ENCODE peak calls at places on chromosome 4, in eight cellular contexts. One of them, this sample, is unnamed.
A peak's percentile ranks its signal among the peaks of the same experiment; 100 is the strongest.

GRCh38 chr4:184951668-184952160 is 66.6 kb upstream of the HELT start:
- DNase-seq in transverse colon: no peak
- DNase-seq in psoas muscle: no peak
- DNase-seq in fibroblast of lung: no peak
- DNase-seq in ascending aorta: no peak
- DNase-seq in uterus: no peak
- DNase-seq in H1: no peak
- DNase-seq in HFF-Myc: no peak
- DNase-seq in this sample: no peak

GRCh38 chr4:73776363-73776762 is 36.0 kb downstream of the CXCL8 start:
- DNase-seq in transverse colon: no peak
- DNase-seq in psoas muscle: peak; percentile 29
- DNase-seq in fibroblast of lung: peak; percentile 94
- DNase-seq in ascending aorta: peak; percentile 72
- DNase-seq in uterus: peak; percentile 51
- DNase-seq in H1: no peak
- DNase-seq in HFF-Myc: peak; percentile 39
- DNase-seq in this sample: no peak

GRCh38 chr4:154044118-154044517 is 255.2 kb upstream of the SFRP2 start:
- DNase-seq in transverse colon: no peak
- DNase-seq in psoas muscle: no peak
- DNase-seq in fibroblast of lung: no peak
- DNase-seq in ascending aorta: no peak
- DNase-seq in uterus: no peak
- DNase-seq in H1: no peak
- DNase-seq in HFF-Myc: no peak
- DNase-seq in this sample: no peak

GRCh38 chr4:80611366-80611765 is 275.8 kb downstream of the CFAP299 start:
- DNase-seq in transverse colon: no peak
- DNase-seq in psoas muscle: no peak
- DNase-seq in fibroblast of lung: no peak
- DNase-seq in ascending aorta: no peak
- DNase-seq in uterus: no peak
- DNase-seq in H1: no peak
- DNase-seq in HFF-Myc: no peak
- DNase-seq in this sample: no peak

GRCh38 chr4:9937078-9937477 is 84.2 kb downstream of the SLC2A9 start:
- DNase-seq in transverse colon: no peak
- DNase-seq in psoas muscle: no peak
- DNase-seq in fibroblast of lung: no peak
- DNase-seq in ascending aorta: no peak
- DNase-seq in uterus: no peak
- DNase-seq in H1: no peak
- DNase-seq in HFF-Myc: no peak
- DNase-seq in this sample: no peak

GRCh38 chr4:56424697-56425514 is 10.5 kb downstream of the PPAT start:
- DNase-seq in transverse colon: peak; percentile 13
- DNase-seq in psoas muscle: no peak
- DNase-seq in fibroblast of lung: peak; percentile 64
- DNase-seq in ascending aorta: no peak
- DNase-seq in uterus: peak; percentile 38
- DNase-seq in H1: no peak
- DNase-seq in HFF-Myc: no peak
- DNase-seq in this sample: peak; percentile 32

GRCh38 chr4:6121276-6121850 is 79.0 kb downstream of the JAKMIP1 start:
- DNase-seq in transverse colon: no peak
- DNase-seq in psoas muscle: no peak
- DNase-seq in fibroblast of lung: no peak
- DNase-seq in ascending aorta: no peak
- DNase-seq in uterus: no peak
- DNase-seq in H1: no peak
- DNase-seq in HFF-Myc: no peak
- DNase-seq in this sample: no peak

GRCh38 chr4:78496021-78496643 is 55.4 kb upstream of the ANXA3 start:
- DNase-seq in transverse colon: no peak
- DNase-seq in psoas muscle: no peak
- DNase-seq in fibroblast of lung: peak; percentile 27
- DNase-seq in ascending aorta: no peak
- DNase-seq in uterus: no peak
- DNase-seq in H1: no peak
- DNase-seq in HFF-Myc: no peak
- DNase-seq in this sample: no peak

GRCh38 chr4:124890522-124890921 is 178.0 kb upstream of the ANKRD50 start:
- DNase-seq in transverse colon: no peak
- DNase-seq in psoas muscle: no peak
- DNase-seq in fibroblast of lung: peak; percentile 87
- DNase-seq in ascending aorta: no peak
- DNase-seq in uterus: no peak
- DNase-seq in H1: no peak
- DNase-seq in HFF-Myc: no peak
- DNase-seq in this sample: no peak

GRCh38 chr4:70183168-70183939 is 12.2 kb upstream of the ODAM start:
- DNase-seq in transverse colon: peak; percentile 7
- DNase-seq in psoas muscle: no peak
- DNase-seq in fibroblast of lung: peak; percentile 79
- DNase-seq in ascending aorta: no peak
- DNase-seq in uterus: no peak
- DNase-seq in H1: peak; percentile 9
- DNase-seq in HFF-Myc: no peak
- DNase-seq in this sample: peak; percentile 30

GRCh38 chr4:4720671-4721070 is 138.8 kb upstream of the MSX1 start:
- DNase-seq in transverse colon: no peak
- DNase-seq in psoas muscle: no peak
- DNase-seq in fibroblast of lung: no peak
- DNase-seq in ascending aorta: no peak
- DNase-seq in uterus: no peak
- DNase-seq in H1: no peak
- DNase-seq in HFF-Myc: no peak
- DNase-seq in this sample: no peak

GRCh38 chr4:4721636-4722035 is 137.8 kb upstream of the MSX1 start:
- DNase-seq in transverse colon: no peak
- DNase-seq in psoas muscle: no peak
- DNase-seq in fibroblast of lung: no peak
- DNase-seq in ascending aorta: no peak
- DNase-seq in uterus: no peak
- DNase-seq in H1: no peak
- DNase-seq in HFF-Myc: no peak
- DNase-seq in this sample: no peak

GRCh38 chr4:4727536-4727935 is 131.9 kb upstream of the MSX1 start:
- DNase-seq in transverse colon: no peak
- DNase-seq in psoas muscle: no peak
- DNase-seq in fibroblast of lung: no peak
- DNase-seq in ascending aorta: no peak
- DNase-seq in uterus: no peak
- DNase-seq in H1: no peak
- DNase-seq in HFF-Myc: no peak
- DNase-seq in this sample: no peak

GRCh38 chr4:4730214-4730613 is 129.3 kb upstream of the MSX1 start:
- DNase-seq in transverse colon: no peak
- DNase-seq in psoas muscle: no peak
- DNase-seq in fibroblast of lung: no peak
- DNase-seq in ascending aorta: no peak
- DNase-seq in uterus: no peak
- DNase-seq in H1: no peak
- DNase-seq in HFF-Myc: no peak
- DNase-seq in this sample: no peak

DNA sequence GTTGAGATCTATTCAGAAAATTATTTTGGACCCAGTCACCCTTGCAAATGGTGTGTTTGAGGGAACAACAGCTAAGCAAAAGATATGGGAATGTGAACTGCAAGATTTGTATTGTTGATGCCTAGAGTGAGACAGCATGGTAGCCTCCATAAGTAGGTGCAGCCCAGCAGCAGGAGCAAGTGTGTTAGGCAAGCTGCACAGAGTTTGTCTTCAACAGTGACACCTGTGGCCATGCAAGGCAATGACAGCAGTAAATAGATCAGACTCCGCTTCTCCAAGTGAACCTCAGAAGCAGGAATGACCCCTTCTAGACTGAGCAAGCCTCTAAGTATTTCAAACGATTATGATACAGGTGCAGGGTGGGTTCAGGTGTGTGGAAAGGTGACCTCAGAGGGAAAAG is 133.4 kb upstream of the MSX1 start:
- DNase-seq in transverse colon: no peak
- DNase-seq in psoas muscle: no peak
- DNase-seq in fibroblast of lung: no peak
- DNase-seq in ascending aorta: no peak
- DNase-seq in uterus: no peak
- DNase-seq in H1: no peak
- DNase-seq in HFF-Myc: no peak
- DNase-seq in this sample: no peak
- TF ChIP-seq CTCF in transverse colon: no peak
- TF ChIP-seq CTCF in psoas muscle: no peak
- TF ChIP-seq CTCF in fibroblast of lung: peak; percentile 21
- TF ChIP-seq CTCF in ascending aorta: no peak
- TF ChIP-seq CTCF in uterus: no peak
- TF ChIP-seq CTCF in H1: peak; percentile 73
- TF ChIP-seq CTCF in HFF-Myc: peak; percentile 38
- TF ChIP-seq CTCF in this sample: peak; percentile 9

DNA sequence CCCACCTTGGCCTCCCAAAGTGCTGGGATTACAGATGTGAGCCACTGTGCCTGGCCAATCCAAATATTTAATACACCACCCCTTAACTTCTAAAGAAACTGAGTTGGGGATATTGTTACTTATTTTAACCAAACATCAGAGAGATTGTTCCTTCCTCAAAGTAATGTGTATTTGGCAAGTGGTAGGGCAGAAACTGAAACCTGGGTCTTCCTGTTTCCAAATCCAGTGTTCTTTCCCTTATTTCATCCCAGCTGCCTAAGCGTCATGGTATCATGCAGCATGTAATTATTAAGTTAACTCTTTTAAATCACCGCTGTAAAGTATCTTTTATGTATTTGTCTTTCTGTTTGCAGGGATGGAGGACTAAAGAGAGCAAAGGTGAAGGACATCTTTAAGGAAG is 68.4 kb downstream of the GPAT3 start:
- DNase-seq in transverse colon: no peak
- DNase-seq in psoas muscle: no peak
- DNase-seq in fibroblast of lung: no peak
- DNase-seq in ascending aorta: no peak
- DNase-seq in uterus: no peak
- DNase-seq in H1: no peak
- DNase-seq in HFF-Myc: no peak
- DNase-seq in this sample: no peak
- TF ChIP-seq CTCF in transverse colon: no peak
- TF ChIP-seq CTCF in psoas muscle: no peak
- TF ChIP-seq CTCF in fibroblast of lung: no peak
- TF ChIP-seq CTCF in ascending aorta: no peak
- TF ChIP-seq CTCF in uterus: no peak
- TF ChIP-seq CTCF in H1: no peak
- TF ChIP-seq CTCF in HFF-Myc: no peak
- TF ChIP-seq CTCF in this sample: no peak

DNA sequence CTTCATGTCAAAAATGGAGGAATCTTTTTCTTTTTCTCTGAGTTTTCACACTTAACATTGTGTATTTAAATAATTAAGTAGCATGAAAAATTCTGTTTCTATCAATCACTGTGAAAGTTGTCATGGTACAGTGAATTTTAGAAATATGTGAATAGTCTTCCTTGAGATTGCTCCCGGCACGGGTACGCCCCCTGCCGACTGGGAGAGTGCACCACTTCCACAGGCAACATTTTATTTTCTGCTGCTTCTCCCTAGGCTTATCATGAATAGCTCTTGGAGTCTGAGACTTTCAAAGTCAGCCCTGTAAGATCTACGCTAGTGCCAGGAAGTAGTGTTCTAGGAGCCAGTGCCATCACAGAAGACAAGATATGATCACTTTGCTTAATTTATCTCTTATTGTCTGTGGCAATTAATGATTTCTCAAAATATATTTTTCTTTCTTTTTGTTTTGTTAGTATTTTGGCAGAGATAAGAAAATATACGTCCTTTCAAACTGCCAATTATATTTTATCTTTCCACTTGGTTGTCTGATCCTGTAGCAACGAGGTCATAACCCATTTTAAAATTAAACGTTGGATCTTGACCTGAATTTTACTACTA is 763.8 kb upstream of the AADAT start:
- DNase-seq in transverse colon: peak; percentile 49
- DNase-seq in psoas muscle: no peak
- DNase-seq in fibroblast of lung: no peak
- DNase-seq in ascending aorta: peak; percentile 63
- DNase-seq in uterus: no peak
- DNase-seq in H1: peak; percentile 27
- DNase-seq in HFF-Myc: no peak
- DNase-seq in this sample: peak; percentile 30
- TF ChIP-seq CTCF in transverse colon: peak; percentile 75
- TF ChIP-seq CTCF in psoas muscle: peak; percentile 34
- TF ChIP-seq CTCF in fibroblast of lung: peak; percentile 14
- TF ChIP-seq CTCF in ascending aorta: peak; percentile 69
- TF ChIP-seq CTCF in uterus: peak; percentile 27
- TF ChIP-seq CTCF in H1: peak; percentile 83
- TF ChIP-seq CTCF in HFF-Myc: peak; percentile 42
- TF ChIP-seq CTCF in this sample: peak; percentile 83

GRCh38 chr4:181564616-181565015 is 678.6 kb upstream of the TENM3 start:
- DNase-seq in transverse colon: no peak
- DNase-seq in psoas muscle: no peak
- DNase-seq in fibroblast of lung: no peak
- DNase-seq in ascending aorta: no peak
- DNase-seq in uterus: no peak
- DNase-seq in H1: no peak
- DNase-seq in HFF-Myc: no peak
- DNase-seq in this sample: no peak
- TF ChIP-seq CTCF in transverse colon: no peak
- TF ChIP-seq CTCF in psoas muscle: no peak
- TF ChIP-seq CTCF in fibroblast of lung: no peak
- TF ChIP-seq CTCF in ascending aorta: no peak
- TF ChIP-seq CTCF in uterus: no peak
- TF ChIP-seq CTCF in H1: no peak
- TF ChIP-seq CTCF in HFF-Myc: no peak
- TF ChIP-seq CTCF in this sample: no peak

GRCh38 chr4:17173300-17173699 is 274.9 kb upstream of the LDB2 start:
- DNase-seq in transverse colon: no peak
- DNase-seq in psoas muscle: no peak
- DNase-seq in fibroblast of lung: no peak
- DNase-seq in ascending aorta: no peak
- DNase-seq in uterus: no peak
- DNase-seq in H1: no peak
- DNase-seq in HFF-Myc: no peak
- DNase-seq in this sample: no peak
- TF ChIP-seq CTCF in transverse colon: no peak
- TF ChIP-seq CTCF in psoas muscle: no peak
- TF ChIP-seq CTCF in fibroblast of lung: peak; percentile 28
- TF ChIP-seq CTCF in ascending aorta: no peak
- TF ChIP-seq CTCF in uterus: no peak
- TF ChIP-seq CTCF in H1: peak; percentile 73
- TF ChIP-seq CTCF in HFF-Myc: peak; percentile 38
- TF ChIP-seq CTCF in this sample: no peak

DNA sequence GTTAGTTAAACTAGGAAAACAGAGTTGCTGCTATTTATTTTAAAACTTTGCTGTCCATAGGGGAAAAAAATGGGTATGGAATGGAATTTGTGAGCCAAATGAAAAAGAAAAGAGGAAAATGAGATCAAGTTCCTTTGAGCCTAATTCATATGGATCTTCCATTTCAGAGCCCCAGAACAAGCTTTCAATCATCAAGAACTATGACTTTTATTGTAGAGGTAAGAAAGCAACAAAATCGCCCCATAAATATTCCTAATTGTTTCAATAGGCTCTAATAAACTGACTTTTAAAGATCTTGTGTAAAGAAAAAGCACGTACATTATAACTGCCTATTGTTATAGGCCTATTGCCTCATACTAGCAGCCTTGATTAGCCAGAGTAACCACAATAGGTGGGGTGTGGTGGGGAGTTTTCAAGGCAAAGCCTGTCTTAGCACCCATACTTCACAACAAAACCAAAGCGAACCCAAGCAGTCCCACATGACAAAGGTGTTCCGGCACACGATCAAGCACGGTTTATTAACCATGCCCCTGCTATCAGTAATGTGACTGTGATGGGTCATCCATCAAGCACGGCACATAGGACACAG is 44.4 kb downstream of the RBM47 start:
- DNase-seq in transverse colon: no peak
- DNase-seq in psoas muscle: no peak
- DNase-seq in fibroblast of lung: no peak
- DNase-seq in ascending aorta: no peak
- DNase-seq in uterus: no peak
- DNase-seq in H1: no peak
- DNase-seq in HFF-Myc: no peak
- DNase-seq in this sample: no peak
- TF ChIP-seq CTCF in transverse colon: no peak
- TF ChIP-seq CTCF in psoas muscle: no peak
- TF ChIP-seq CTCF in fibroblast of lung: no peak
- TF ChIP-seq CTCF in ascending aorta: no peak
- TF ChIP-seq CTCF in uterus: no peak
- TF ChIP-seq CTCF in H1: no peak
- TF ChIP-seq CTCF in HFF-Myc: no peak
- TF ChIP-seq CTCF in this sample: no peak